ENCODE peak calls at places on chromosomes 1 and 21, in five cellular contexts. K, U, Q, I and R are unnamed samples.

GRCh38 chr1:78104322-78104721 is 58.6 kb downstream of the GIPC2 start:
- DNase-seq in U (no peak), K (no peak), Q (no peak), I (no peak), R (no peak)

GRCh38 chr1:182279302-182279701 is 112.3 kb downstream of the GLUL start:
- DNase-seq in I (no peak), Q (no peak), U (no peak), K (no peak), R (no peak)

GRCh38 chr1:27145934-27146354 is 9.0 kb downstream of the SLC9A1 start:
- DNase-seq in K (no peak), Q (no peak), I (no peak), U (no peak), R (no peak)

GRCh38 chr1:56644064-56644940 is 812 bp upstream of the PRKAA2 start:
- DNase-seq in Q (no peak), K (no peak), U (no peak), I (no peak), R (no peak)

GRCh38 chr1:110341146-110341871 is 2.1 kb downstream of the RBM15 start:
- DNase-seq in Q (no peak), K (no peak), I (no peak), U (no peak), R (no peak)

GRCh38 chr1:211738709-211739301 is 63.4 kb upstream of the NEK2 start:
- DNase-seq in I (no peak), U (peak), K (no peak), Q (no peak), R (no peak)

GRCh38 chr1:186615332-186615731 is 64.9 kb downstream of the PTGS2 start:
- DNase-seq in I (no peak), Q (no peak), K (no peak), U (no peak), R (no peak)

GRCh38 chr1:200979574-200980451 is 43.7 kb downstream of the KIF21B start:
- DNase-seq in U (peak), Q (peak), I (peak), K (peak), R (no peak)

GRCh38 chr1:50978852-50979781 is 9.1 kb downstream of the CDKN2C start:
- DNase-seq in K (peak), U (no peak), I (peak), Q (no peak), R (no peak)

GRCh38 chr1:243510928-243511327 is 255.1 kb downstream of the SDCCAG8 start:
- DNase-seq in Q (no peak), K (no peak), I (no peak), U (no peak), R (no peak)

GRCh38 chr1:145997156-145998023 is 1.0 kb upstream of the TXNIP start:
- DNase-seq in Q (no peak), K (peak), U (peak), I (no peak), R (no peak)

GRCh38 chr1:212967767-212968166 is 17.4 kb downstream of the VASH2 start:
- DNase-seq in Q (no peak), I (peak), K (no peak), U (no peak), R (no peak)

GRCh38 chr1:27359822-27360158 is 7.0 kb downstream of the MAP3K6 start:
- DNase-seq in Q (no peak), I (no peak), K (no peak), U (no peak), R (no peak)

GRCh38 chr21:23507501-23507900 is 2099.8 kb downstream of the MRPL39 start:
- DNase-seq in U (no peak), K (no peak), I (no peak), Q (no peak), R (no peak)